ENCODE peak calls at places on chromosomes 12 and 14, in seven cellular contexts. One of them, this sample, is unnamed.

GRCh38 chr14:90375934-90376333 is 20.9 kb upstream of the CALM1 start:
- DNase-seq in uterus: no peak
- DNase-seq in cardiac muscle cell: no peak
- DNase-seq in IMR-90: no peak
- DNase-seq in neural progenitor cell: no peak
- DNase-seq in hepatocyte: no peak
- DNase-seq in fibroblast of lung: no peak
- DNase-seq in this sample: no peak

GRCh38 chr14:63192085-63192484 is 12.2 kb upstream of the RHOJ start:
- DNase-seq in uterus: no peak
- DNase-seq in cardiac muscle cell: peak; percentile 55
- DNase-seq in IMR-90: peak; percentile 23
- DNase-seq in neural progenitor cell: no peak
- DNase-seq in hepatocyte: no peak
- DNase-seq in fibroblast of lung: no peak
- DNase-seq in this sample: no peak

GRCh38 chr14:61565836-61566536 is 129.3 kb upstream of the HIF1A start:
- DNase-seq in uterus: no peak
- DNase-seq in cardiac muscle cell: peak; percentile 90
- DNase-seq in IMR-90: peak; percentile 97
- DNase-seq in neural progenitor cell: no peak
- DNase-seq in hepatocyte: no peak
- DNase-seq in fibroblast of lung: peak; percentile 94
- DNase-seq in this sample: no peak

GRCh38 chr14:25904446-25904845 is 693.4 kb downstream of the NOVA1 start:
- DNase-seq in uterus: no peak
- DNase-seq in cardiac muscle cell: no peak
- DNase-seq in IMR-90: no peak
- DNase-seq in neural progenitor cell: no peak
- DNase-seq in hepatocyte: no peak
- DNase-seq in fibroblast of lung: no peak
- DNase-seq in this sample: no peak

GRCh38 chr12:118741196-118741595 is 240.1 kb upstream of the SRRM4 start:
- DNase-seq in uterus: no peak
- DNase-seq in cardiac muscle cell: no peak
- DNase-seq in IMR-90: no peak
- DNase-seq in neural progenitor cell: peak; percentile 21
- DNase-seq in hepatocyte: no peak
- DNase-seq in fibroblast of lung: no peak
- DNase-seq in this sample: no peak

GRCh38 chr14:70964492-70964891 is 57.2 kb downstream of the PCNX1 start:
- DNase-seq in uterus: no peak
- DNase-seq in cardiac muscle cell: no peak
- DNase-seq in IMR-90: no peak
- DNase-seq in neural progenitor cell: no peak
- DNase-seq in hepatocyte: no peak
- DNase-seq in fibroblast of lung: no peak
- DNase-seq in this sample: no peak

GRCh38 chr12:66688836-66689439 is 10.1 kb upstream of the GRIP1 start:
- DNase-seq in uterus: no peak
- DNase-seq in cardiac muscle cell: peak; percentile 46
- DNase-seq in IMR-90: peak; percentile 1
- DNase-seq in neural progenitor cell: peak; percentile 84
- DNase-seq in hepatocyte: peak; percentile 74
- DNase-seq in fibroblast of lung: peak; percentile 11
- DNase-seq in this sample: peak; percentile 16

GRCh38 chr12:117919479-117919878 is 49.3 kb downstream of the KSR2 start:
- DNase-seq in uterus: no peak
- DNase-seq in cardiac muscle cell: no peak
- DNase-seq in IMR-90: no peak
- DNase-seq in neural progenitor cell: no peak
- DNase-seq in hepatocyte: no peak
- DNase-seq in fibroblast of lung: no peak
- DNase-seq in this sample: no peak

GRCh38 chr12:118189761-118190181 is 53.8 kb downstream of the PEBP1 start:
- DNase-seq in uterus: peak; percentile 23
- DNase-seq in cardiac muscle cell: peak; percentile 71
- DNase-seq in IMR-90: peak; percentile 82
- DNase-seq in neural progenitor cell: peak; percentile 59
- DNase-seq in hepatocyte: peak; percentile 33
- DNase-seq in fibroblast of lung: peak; percentile 86
- DNase-seq in this sample: no peak

GRCh38 chr14:72236629-72237028 is 304.4 kb downstream of the RGS6 start:
- DNase-seq in uterus: no peak
- DNase-seq in cardiac muscle cell: no peak
- DNase-seq in IMR-90: no peak
- DNase-seq in neural progenitor cell: no peak
- DNase-seq in hepatocyte: no peak
- DNase-seq in fibroblast of lung: no peak
- DNase-seq in this sample: no peak

GRCh38 chr14:80872645-80873044 is 68.9 kb downstream of the CEP128 start:
- DNase-seq in uterus: no peak
- DNase-seq in cardiac muscle cell: no peak
- DNase-seq in IMR-90: peak; percentile 12
- DNase-seq in neural progenitor cell: no peak
- DNase-seq in hepatocyte: no peak
- DNase-seq in fibroblast of lung: peak; percentile 33
- DNase-seq in this sample: no peak

GRCh38 chr14:70257526-70257925 is 68.8 kb upstream of the SLC8A3 start:
- DNase-seq in uterus: no peak
- DNase-seq in cardiac muscle cell: peak; percentile 7
- DNase-seq in IMR-90: no peak
- DNase-seq in neural progenitor cell: peak; percentile 36
- DNase-seq in hepatocyte: no peak
- DNase-seq in fibroblast of lung: no peak
- DNase-seq in this sample: no peak

GRCh38 chr12:50524621-50525020 is 19.8 kb downstream of the DIP2B start:
- DNase-seq in uterus: no peak
- DNase-seq in cardiac muscle cell: no peak
- DNase-seq in IMR-90: no peak
- DNase-seq in neural progenitor cell: no peak
- DNase-seq in hepatocyte: no peak
- DNase-seq in fibroblast of lung: no peak
- DNase-seq in this sample: no peak

DNA sequence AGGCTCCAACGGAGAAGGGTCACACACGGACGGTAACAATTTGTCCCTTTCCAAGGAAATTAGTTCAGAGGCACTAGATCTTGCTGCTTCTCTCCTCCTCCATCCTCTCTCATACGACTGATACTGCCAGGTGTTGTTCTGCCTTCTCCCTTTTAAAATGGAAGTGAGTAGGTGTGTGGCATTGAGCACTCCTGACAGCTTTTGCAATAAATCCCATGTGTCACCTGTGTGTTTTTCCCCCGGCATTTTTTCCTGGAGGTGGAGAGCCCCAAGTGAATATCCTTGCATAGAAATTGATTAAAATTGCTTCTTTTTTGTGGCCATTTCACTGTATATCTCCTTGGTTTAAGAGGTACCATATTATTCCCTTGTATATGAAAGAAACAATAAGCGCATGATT is 26.2 kb upstream of the AKAP5 start:
- DNase-seq in uterus: no peak
- DNase-seq in cardiac muscle cell: no peak
- DNase-seq in IMR-90: no peak
- DNase-seq in neural progenitor cell: no peak
- DNase-seq in hepatocyte: no peak
- DNase-seq in fibroblast of lung: no peak
- DNase-seq in this sample: no peak
- H3K27ac ChIP-seq in uterus: no peak overlapping the region
- H3K27ac ChIP-seq in cardiac muscle cell: no peak overlapping the region
- H3K27ac ChIP-seq in IMR-90: peak overlapping the region; percentile 39
- H3K27ac ChIP-seq in neural progenitor cell: no peak overlapping the region
- H3K27ac ChIP-seq in hepatocyte: peak overlapping the region; percentile 92
- H3K27ac ChIP-seq in fibroblast of lung: peak overlapping the region; percentile 51
- H3K27ac ChIP-seq in this sample: no peak overlapping the region

DNA sequence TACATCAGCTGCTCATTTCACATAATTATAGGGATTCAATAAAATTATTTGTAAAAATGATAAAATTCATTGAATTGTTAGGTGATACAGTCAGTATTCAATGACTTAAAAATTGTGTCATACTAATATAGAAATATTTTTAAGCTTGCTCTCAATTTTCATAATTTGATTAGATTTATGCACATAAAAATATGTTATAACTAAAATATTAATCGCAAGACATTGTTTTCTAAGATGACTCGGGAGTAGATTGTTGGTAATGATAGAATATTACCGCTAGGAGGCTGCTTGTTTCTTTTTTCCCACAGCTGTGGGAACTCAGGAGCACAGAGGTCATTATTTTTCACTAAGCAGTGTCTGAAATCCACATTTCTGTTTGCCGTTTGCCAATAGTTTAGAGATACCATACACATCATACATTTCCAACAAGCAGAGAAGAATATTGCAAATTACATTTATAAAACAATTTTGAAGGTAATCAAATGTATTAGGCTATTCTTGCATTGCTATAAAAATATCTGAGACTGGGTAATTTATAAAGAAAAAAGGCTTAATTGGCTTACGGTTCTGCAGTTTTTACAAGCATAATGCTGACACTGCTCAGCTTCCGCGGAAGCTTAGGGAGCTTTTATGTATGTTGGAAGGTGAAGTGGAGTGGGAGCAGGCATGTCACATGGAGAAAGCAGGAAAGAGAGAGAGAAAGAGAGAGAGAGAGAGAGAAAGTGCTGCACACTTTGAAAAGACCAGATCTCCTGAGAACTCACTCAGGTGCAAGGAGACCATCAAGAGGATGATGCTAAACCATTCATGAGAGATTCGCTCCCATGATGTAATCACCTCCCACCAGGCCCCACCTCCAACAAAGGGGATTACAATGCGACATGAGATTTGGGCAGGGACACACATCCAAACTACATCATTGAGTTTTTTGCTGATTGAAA is 9.2 kb downstream of the CD69 start:
- DNase-seq in uterus: no peak
- DNase-seq in cardiac muscle cell: peak; percentile 47
- DNase-seq in IMR-90: peak; percentile 16
- DNase-seq in neural progenitor cell: peak; percentile 14
- DNase-seq in hepatocyte: no peak
- DNase-seq in fibroblast of lung: no peak
- DNase-seq in this sample: peak; percentile 56
- TF ChIP-seq CTCF in uterus: no peak
- TF ChIP-seq CTCF in cardiac muscle cell: peak; percentile 56
- TF ChIP-seq CTCF in IMR-90: peak; percentile 51
- TF ChIP-seq CTCF in neural progenitor cell: no peak
- TF ChIP-seq CTCF in hepatocyte: no peak
- TF ChIP-seq CTCF in fibroblast of lung: no peak
- TF ChIP-seq CTCF in this sample: peak; percentile 19

GRCh38 chr12:76515271-76515670 is 44.3 kb downstream of the OSBPL8 start:
- DNase-seq in uterus: no peak
- DNase-seq in cardiac muscle cell: no peak
- DNase-seq in IMR-90: no peak
- DNase-seq in neural progenitor cell: no peak
- DNase-seq in hepatocyte: no peak
- DNase-seq in fibroblast of lung: no peak
- DNase-seq in this sample: no peak

GRCh38 chr12:76520348-76520747 is 39.2 kb downstream of the OSBPL8 start:
- DNase-seq in uterus: no peak
- DNase-seq in cardiac muscle cell: no peak
- DNase-seq in IMR-90: no peak
- DNase-seq in neural progenitor cell: no peak
- DNase-seq in hepatocyte: no peak
- DNase-seq in fibroblast of lung: peak; percentile 10
- DNase-seq in this sample: no peak

GRCh38 chr12:76519538-76519937 is 40.0 kb downstream of the OSBPL8 start:
- DNase-seq in uterus: no peak
- DNase-seq in cardiac muscle cell: peak; percentile 26
- DNase-seq in IMR-90: no peak
- DNase-seq in neural progenitor cell: no peak
- DNase-seq in hepatocyte: no peak
- DNase-seq in fibroblast of lung: no peak
- DNase-seq in this sample: no peak

GRCh38 chr12:76523408-76523807 is 36.2 kb downstream of the OSBPL8 start:
- DNase-seq in uterus: no peak
- DNase-seq in cardiac muscle cell: no peak
- DNase-seq in IMR-90: no peak
- DNase-seq in neural progenitor cell: no peak
- DNase-seq in hepatocyte: no peak
- DNase-seq in fibroblast of lung: no peak
- DNase-seq in this sample: no peak

DNA sequence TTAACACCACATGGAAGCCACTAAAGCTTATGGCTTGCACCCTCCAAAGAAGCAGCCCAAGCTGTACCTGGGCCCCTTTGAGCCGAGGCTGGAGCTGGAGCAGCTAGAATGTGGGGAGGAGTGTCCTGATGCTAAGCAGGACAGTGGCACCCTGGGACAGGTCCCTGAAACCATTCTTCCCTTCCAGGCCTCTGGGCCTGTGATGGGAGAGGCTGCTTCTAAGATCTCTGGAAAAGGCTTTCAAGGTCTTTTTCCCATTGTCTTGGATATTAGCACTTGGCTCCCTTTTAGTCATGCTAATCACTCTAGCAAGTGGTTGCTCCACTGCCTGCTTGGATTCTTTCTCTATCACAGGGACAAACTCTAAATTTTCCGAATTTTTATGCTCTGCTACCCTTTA is 40.9 kb downstream of the OSBPL8 start:
- DNase-seq in uterus: no peak
- DNase-seq in cardiac muscle cell: no peak
- DNase-seq in IMR-90: no peak
- DNase-seq in neural progenitor cell: no peak
- DNase-seq in hepatocyte: no peak
- DNase-seq in fibroblast of lung: no peak
- DNase-seq in this sample: no peak
- H3K9me3 ChIP-seq in uterus: no peaks in the 10 kb centered on the region
- H3K9me3 ChIP-seq in cardiac muscle cell: no peaks in the 10 kb centered on the region
- H3K9me3 ChIP-seq in IMR-90: peaks cover 2% of the 10 kb centered on the region
- H3K9me3 ChIP-seq in neural progenitor cell: peaks cover 6% of the 10 kb centered on the region
- H3K9me3 ChIP-seq in hepatocyte: no peaks in the 10 kb centered on the region
- H3K9me3 ChIP-seq in fibroblast of lung: no peaks in the 10 kb centered on the region
- H3K9me3 ChIP-seq in this sample: no peaks in the 10 kb centered on the region

DNA sequence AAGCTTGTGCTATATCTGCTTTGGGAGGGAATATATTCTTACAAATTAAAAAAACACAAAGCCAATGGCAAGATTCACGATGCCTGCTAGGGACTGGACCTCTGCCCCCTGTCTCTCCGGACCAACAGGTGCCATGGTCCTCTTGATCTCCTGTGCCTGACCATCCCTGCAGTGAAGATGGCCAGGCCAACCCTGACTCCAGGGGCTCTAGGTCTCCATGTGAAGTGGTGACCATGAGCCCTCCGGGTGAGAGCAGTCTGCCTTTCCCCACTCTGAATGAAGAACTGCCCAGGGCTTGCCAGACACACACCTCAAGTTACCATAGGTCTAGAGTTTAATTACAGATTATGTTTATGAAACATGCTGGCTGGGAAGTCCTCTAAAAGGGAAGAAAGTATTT is 1.5 kb downstream of the ARHGDIB start:
- DNase-seq in uterus: no peak
- DNase-seq in cardiac muscle cell: no peak
- DNase-seq in IMR-90: no peak
- DNase-seq in neural progenitor cell: no peak
- DNase-seq in hepatocyte: no peak
- DNase-seq in fibroblast of lung: no peak
- DNase-seq in this sample: no peak
- H3K27ac ChIP-seq in uterus: peak overlapping the region; percentile 82
- H3K27ac ChIP-seq in cardiac muscle cell: no peak overlapping the region
- H3K27ac ChIP-seq in IMR-90: no peak overlapping the region
- H3K27ac ChIP-seq in neural progenitor cell: no peak overlapping the region
- H3K27ac ChIP-seq in hepatocyte: no peak overlapping the region
- H3K27ac ChIP-seq in fibroblast of lung: no peak overlapping the region
- H3K27ac ChIP-seq in this sample: peak overlapping the region; percentile 90